ENCODE peak calls at places on chromosomes 12 and 14, in six cellular contexts. One of them, this sample, is unnamed.

GRCh38 chr12:56165369-56165768 is 7.2 kb downstream of the MYL6 start:
- DNase-seq in ureter: no peak
- DNase-seq in uterus: no peak
- DNase-seq in H1: no peak
- DNase-seq in effector memory CD4-positive, alpha-beta T cell: no peak
- DNase-seq in left ventricle myocardium inferior: no peak
- DNase-seq in this sample: no peak

GRCh38 chr14:69614592-69614991 is 3.2 kb downstream of the SUSD6 start:
- DNase-seq in left ventricle myocardium inferior: peak; percentile 27
- DNase-seq in uterus: no peak
- DNase-seq in ureter: no peak
- DNase-seq in effector memory CD4-positive, alpha-beta T cell: no peak
- DNase-seq in H1: no peak
- DNase-seq in this sample: no peak

GRCh38 chr12:53530920-53531319 is 23.6 kb upstream of the NPFF start:
- DNase-seq in H1: no peak
- DNase-seq in effector memory CD4-positive, alpha-beta T cell: no peak
- DNase-seq in ureter: no peak
- DNase-seq in left ventricle myocardium inferior: no peak
- DNase-seq in uterus: no peak
- DNase-seq in this sample: no peak

GRCh38 chr14:97499790-97500481 is 702.8 kb downstream of the VRK1 start:
- DNase-seq in uterus: no peak
- DNase-seq in ureter: peak; percentile 47
- DNase-seq in left ventricle myocardium inferior: no peak
- DNase-seq in effector memory CD4-positive, alpha-beta T cell: no peak
- DNase-seq in H1: no peak
- DNase-seq in this sample: no peak

GRCh38 chr12:130965668-130966067 is 12.0 kb downstream of the ADGRD1 start:
- DNase-seq in left ventricle myocardium inferior: no peak
- DNase-seq in ureter: no peak
- DNase-seq in uterus: no peak
- DNase-seq in H1: no peak
- DNase-seq in effector memory CD4-positive, alpha-beta T cell: no peak
- DNase-seq in this sample: no peak

GRCh38 chr14:102487204-102487577 is 22.4 kb downstream of the ANKRD9 start:
- DNase-seq in effector memory CD4-positive, alpha-beta T cell: no peak
- DNase-seq in uterus: no peak
- DNase-seq in H1: no peak
- DNase-seq in ureter: no peak
- DNase-seq in left ventricle myocardium inferior: no peak
- DNase-seq in this sample: no peak

GRCh38 chr14:99733551-99734405 is 49.7 kb downstream of the CYP46A1 start:
- DNase-seq in left ventricle myocardium inferior: peak; percentile 46
- DNase-seq in H1: no peak
- DNase-seq in ureter: no peak
- DNase-seq in uterus: peak; percentile 23
- DNase-seq in effector memory CD4-positive, alpha-beta T cell: no peak
- DNase-seq in this sample: no peak

GRCh38 chr12:113697646-113698504 is 226.2 kb upstream of the LHX5 start:
- DNase-seq in uterus: no peak
- DNase-seq in H1: peak; percentile 21
- DNase-seq in effector memory CD4-positive, alpha-beta T cell: no peak
- DNase-seq in left ventricle myocardium inferior: no peak
- DNase-seq in ureter: no peak
- DNase-seq in this sample: no peak

GRCh38 chr14:85527458-85527857 is 2.5 kb upstream of the FLRT2 start:
- DNase-seq in H1: no peak
- DNase-seq in left ventricle myocardium inferior: no peak
- DNase-seq in effector memory CD4-positive, alpha-beta T cell: no peak
- DNase-seq in uterus: no peak
- DNase-seq in ureter: no peak
- DNase-seq in this sample: no peak

GRCh38 chr14:106665814-106666213 is 1139.4 kb downstream of the TMEM121 start:
- DNase-seq in uterus: no peak
- DNase-seq in left ventricle myocardium inferior: no peak
- DNase-seq in effector memory CD4-positive, alpha-beta T cell: no peak
- DNase-seq in ureter: no peak
- DNase-seq in H1: no peak
- DNase-seq in this sample: no peak

GRCh38 chr14:23631702-23632460 is 4.3 kb upstream of the DHRS2 start:
- DNase-seq in left ventricle myocardium inferior: peak; percentile 60
- DNase-seq in effector memory CD4-positive, alpha-beta T cell: peak; percentile 44
- DNase-seq in H1: peak; percentile 72
- DNase-seq in uterus: peak; percentile 71
- DNase-seq in ureter: peak; percentile 89
- DNase-seq in this sample: peak; percentile 27

GRCh38 chr12:50825372-50825838 is 17.3 kb upstream of the TMPRSS12 start:
- DNase-seq in H1: no peak
- DNase-seq in uterus: no peak
- DNase-seq in left ventricle myocardium inferior: no peak
- DNase-seq in effector memory CD4-positive, alpha-beta T cell: no peak
- DNase-seq in ureter: no peak
- DNase-seq in this sample: peak; percentile 56

GRCh38 chr12:54196396-54196795 is 7.6 kb upstream of the SMUG1 start:
- DNase-seq in H1: no peak
- DNase-seq in uterus: no peak
- DNase-seq in effector memory CD4-positive, alpha-beta T cell: no peak
- DNase-seq in left ventricle myocardium inferior: no peak
- DNase-seq in ureter: no peak
- DNase-seq in this sample: no peak

GRCh38 chr12:71214511-71215285 is 56.9 kb upstream of the TSPAN8 start:
- DNase-seq in H1: peak; percentile 41
- DNase-seq in effector memory CD4-positive, alpha-beta T cell: no peak
- DNase-seq in left ventricle myocardium inferior: no peak
- DNase-seq in uterus: no peak
- DNase-seq in ureter: no peak
- DNase-seq in this sample: peak; percentile 21

GRCh38 chr12:122227341-122227740 is 1.5 kb upstream of the DIABLO start:
- DNase-seq in H1: no peak
- DNase-seq in ureter: no peak
- DNase-seq in effector memory CD4-positive, alpha-beta T cell: peak; percentile 45
- DNase-seq in uterus: no peak
- DNase-seq in left ventricle myocardium inferior: no peak
- DNase-seq in this sample: no peak

GRCh38 chr14:105206873-105207272 is 25.8 kb upstream of the NUDT14 start:
- DNase-seq in H1: no peak
- DNase-seq in effector memory CD4-positive, alpha-beta T cell: no peak
- DNase-seq in ureter: no peak
- DNase-seq in uterus: no peak
- DNase-seq in left ventricle myocardium inferior: no peak
- DNase-seq in this sample: no peak

GRCh38 chr12:120586216-120586615 is 5.0 kb upstream of the POP5 start:
- DNase-seq in left ventricle myocardium inferior: no peak
- DNase-seq in H1: no peak
- DNase-seq in uterus: no peak
- DNase-seq in ureter: no peak
- DNase-seq in effector memory CD4-positive, alpha-beta T cell: no peak
- DNase-seq in this sample: no peak

GRCh38 chr12:119704065-119704747 is 36.3 kb downstream of the PRKAB1 start:
- DNase-seq in uterus: no peak
- DNase-seq in H1: no peak
- DNase-seq in left ventricle myocardium inferior: peak; percentile 55
- DNase-seq in effector memory CD4-positive, alpha-beta T cell: no peak
- DNase-seq in ureter: no peak
- DNase-seq in this sample: no peak

GRCh38 chr14:68637106-68638021 is 155.5 kb downstream of the ZFP36L1 start:
- DNase-seq in H1: no peak
- DNase-seq in ureter: no peak
- DNase-seq in uterus: peak; percentile 61
- DNase-seq in effector memory CD4-positive, alpha-beta T cell: no peak
- DNase-seq in left ventricle myocardium inferior: peak; percentile 54
- DNase-seq in this sample: no peak

GRCh38 chr14:106841701-106842100 is 1315.3 kb downstream of the TMEM121 start:
- DNase-seq in uterus: no peak
- DNase-seq in left ventricle myocardium inferior: no peak
- DNase-seq in ureter: no peak
- DNase-seq in H1: no peak
- DNase-seq in effector memory CD4-positive, alpha-beta T cell: no peak
- DNase-seq in this sample: no peak

GRCh38 chr12:98582093-98582492 is 11.4 kb upstream of the SLC25A3 start:
- DNase-seq in uterus: no peak
- DNase-seq in ureter: no peak
- DNase-seq in effector memory CD4-positive, alpha-beta T cell: no peak
- DNase-seq in H1: no peak
- DNase-seq in left ventricle myocardium inferior: no peak
- DNase-seq in this sample: no peak

GRCh38 chr12:13463189-13463588 is 266.7 kb downstream of the EMP1 start:
- DNase-seq in ureter: no peak
- DNase-seq in uterus: no peak
- DNase-seq in H1: no peak
- DNase-seq in left ventricle myocardium inferior: no peak
- DNase-seq in effector memory CD4-positive, alpha-beta T cell: no peak
- DNase-seq in this sample: no peak

GRCh38 chr12:89183985-89184435 is 168.3 kb downstream of the DUSP6 start:
- DNase-seq in effector memory CD4-positive, alpha-beta T cell: no peak
- DNase-seq in uterus: peak; percentile 31
- DNase-seq in H1: no peak
- DNase-seq in left ventricle myocardium inferior: peak; percentile 41
- DNase-seq in ureter: peak; percentile 46
- DNase-seq in this sample: no peak